ENCODE peak calls at places on chromosomes 7 and 10, in eight cellular contexts. V is SK-MEL-5; B is stimulated activated CD4-positive, alpha-beta T cell treated with anti-CD3 and anti-CD28 coated beads, Interleukin-2, amount 100 ng/mL, for 48 hours; M is nephron progenitor cell; J is NT2/D1; H is aorta; Z is choroid plexus epithelial cell; X is smooth muscle cell of the brain vasculature. F is an unnamed sample.

GRCh38 chr7:65832281-65832680 is 40.6 kb upstream of the VKORC1L1 start:
- DNase-seq in J (no peak), X (peak; percentile 4), H (no peak), Z (peak; percentile 68), B (no peak), M (peak; percentile 66), V (no peak), F (no peak)

GRCh38 chr7:15600298-15600697 is 38.5 kb upstream of the AGMO start:
- DNase-seq in H (no peak), M (no peak), J (no peak), B (no peak), X (no peak), Z (no peak), V (no peak), F (no peak)

GRCh38 chr7:149202831-149203231 is 7.5 kb downstream of the ZNF282 start:
- DNase-seq in B (no peak), J (no peak), V (no peak), X (no peak), M (no peak), Z (no peak), H (no peak), F (no peak)

GRCh38 chr10:49324711-49325110 is 25.7 kb downstream of the C10orf71 start:
- DNase-seq in V (peak; percentile 1), H (no peak), B (no peak), Z (peak; percentile 26), X (no peak), M (no peak), J (no peak), F (no peak)

GRCh38 chr7:27079234-27079975 is 16.4 kb downstream of the HOXA1 start:
- DNase-seq in V (no peak), X (no peak), Z (no peak), B (no peak), H (no peak), M (no peak), J (no peak), F (no peak)

GRCh38 chr7:30278386-30278785 is 6.0 kb upstream of the ZNRF2 start:
- DNase-seq in M (no peak), Z (no peak), J (no peak), V (no peak), X (no peak), H (no peak), B (no peak), F (no peak)

GRCh38 chr7:240128-240676 is 47.8 kb downstream of the FAM20C start:
- DNase-seq in J (no peak), B (no peak), M (no peak), Z (no peak), V (no peak), X (no peak), H (no peak), F (no peak)

GRCh38 chr10:100807241-100808050 is 62.1 kb downstream of the PAX2 start:
- DNase-seq in M (no peak), J (no peak), Z (no peak), B (no peak), H (no peak), X (no peak), V (no peak), F (no peak)

GRCh38 chr7:157627646-157628045 is 290.8 kb downstream of the DNAJB6 start:
- DNase-seq in V (peak; percentile 38), Z (peak; percentile 32), M (no peak), H (no peak), J (no peak), X (no peak), B (no peak), F (no peak)

GRCh38 chr7:81743665-81744064 is 26.2 kb downstream of the HGF start:
- DNase-seq in M (no peak), Z (no peak), H (no peak), V (no peak), B (no peak), X (no peak), J (no peak), F (no peak)

GRCh38 chr10:44197646-44198045 is 187.3 kb downstream of the CXCL12 start:
- DNase-seq in H (no peak), Z (no peak), M (no peak), J (no peak), V (no peak), B (no peak), X (no peak), F (no peak)

GRCh38 chr7:132607656-132608055 is 31.4 kb upstream of the PLXNA4 start:
- DNase-seq in H (no peak), B (no peak), M (no peak), J (no peak), Z (no peak), V (no peak), X (no peak), F (no peak)

GRCh38 chr10:3873728-3874461 is 88.9 kb upstream of the KLF6 start:
- DNase-seq in X (no peak), Z (peak; percentile 92), J (peak; percentile 25), V (peak; percentile 51), H (no peak), M (no peak), B (no peak), F (no peak)

GRCh38 chr7:130491841-130492518 is at the start of gene MEST:
- DNase-seq in H (no peak), Z (peak; percentile 53), M (peak; percentile 58), V (no peak), J (no peak), X (no peak), B (no peak), F (no peak)

GRCh38 chr10:412109-412508 is 276.9 kb downstream of the ZMYND11 start:
- DNase-seq in X (no peak), Z (peak; percentile 5), B (no peak), J (no peak), M (no peak), V (no peak), H (no peak), F (no peak)

GRCh38 chr7:65554-65953 is 126.8 kb upstream of the FAM20C start:
- DNase-seq in J (no peak), B (no peak), V (no peak), H (peak; percentile 22), M (no peak), Z (peak; percentile 53), X (no peak), F (no peak)

GRCh38 chr10:46543379-46544014 is 13.0 kb downstream of the GPRIN2 start:
- DNase-seq in Z (no peak), H (peak; percentile 45), X (no peak), M (peak; percentile 1), J (no peak), B (no peak), V (no peak), F (no peak)

GRCh38 chr7:88357794-88358533 is 51.3 kb upstream of the STEAP4 start:
- DNase-seq in X (no peak), B (no peak), V (peak; percentile 57), H (no peak), M (no peak), J (no peak), Z (peak; percentile 16), F (no peak)

GRCh38 chr7:46781901-46782439 is 799.9 kb downstream of the TNS3 start:
- DNase-seq in M (no peak), B (no peak), J (no peak), V (no peak), H (no peak), Z (peak; percentile 55), X (no peak), F (no peak)

GRCh38 chr7:128934361-128935352 is 3.1 kb upstream of the IRF5 start:
- DNase-seq in H (no peak), Z (no peak), V (no peak), B (no peak), X (no peak), J (no peak), M (no peak), F (no peak)

GRCh38 chr10:68870061-68870460 is 31.1 kb upstream of the DDX50 start:
- DNase-seq in H (no peak), J (no peak), X (no peak), V (no peak), Z (no peak), M (no peak), B (no peak), F (no peak)

GRCh38 chr7:2487586-2488271 is 11.5 kb upstream of the GRIFIN start:
- DNase-seq in V (no peak), M (no peak), J (no peak), H (peak; percentile 54), B (no peak), X (no peak), Z (no peak), F (no peak)

GRCh38 chr7:143443153-143443552 is at the start of gene TAS2R60:
- DNase-seq in B (no peak), Z (no peak), H (no peak), J (no peak), V (no peak), M (no peak), X (no peak), F (no peak)

GRCh38 chr7:132145466-132145865 is 430.8 kb downstream of the PLXNA4 start:
- DNase-seq in V (peak; percentile 42), H (peak; percentile 82), M (no peak), J (no peak), Z (peak; percentile 43), B (no peak), X (no peak), F (no peak)

GRCh38 chr10:63504145-63504881 is 16.9 kb upstream of the REEP3 start:
- DNase-seq in H (no peak), V (no peak), B (no peak), M (no peak), Z (no peak), X (no peak), J (no peak), F (no peak)